ENCODE peak calls at places on chromosomes 7 and 10, in seven cellular contexts. Y is left ventricle myocardium inferior; L is AG09319; N is activated naive CD4-positive, alpha-beta T cell treated with anti-CD3 and anti-CD28 coated beads, Interleukin-2, amount 10 ng/mL, durations not matched to agents 7 days and 5 days; E is fibroblast of the conjunctiva; Z is mesenchymal stem cell; U is HCEC 1CT. K is an unnamed sample.

GRCh38 chr10:78529262-78529661 is 495.6 kb downstream of the RPS24 start:
- DNase-seq in Y (no peak), L (no peak), N (no peak), E (no peak), Z (no peak), U (no peak), K (no peak)

GRCh38 chr7:98420966-98421612 is 20.2 kb upstream of the BAIAP2L1 start:
- DNase-seq in Y (peak), L (no peak), N (peak), E (no peak), Z (peak), U (no peak), K (peak)

GRCh38 chr10:484441-484924 is 205.0 kb downstream of the DIP2C start:
- DNase-seq in Y (no peak), L (no peak), N (peak), E (no peak), Z (peak), U (peak), K (no peak)

GRCh38 chr10:114103286-114103685 is 59.6 kb downstream of the ADRB1 start:
- DNase-seq in Y (no peak), L (peak), N (no peak), E (peak), Z (peak), U (peak), K (no peak)

GRCh38 chr10:114100848-114101741 is 57.4 kb downstream of the ADRB1 start:
- DNase-seq in Y (peak), L (no peak), N (no peak), E (no peak), Z (peak), U (no peak), K (no peak)

GRCh38 chr10:72079356-72079755 is 9.0 kb downstream of the SPOCK2 start:
- DNase-seq in Y (no peak), L (no peak), N (peak), E (no peak), Z (no peak), U (no peak), K (peak)

GRCh38 chr10:3987142-3987974 is 202.3 kb upstream of the KLF6 start:
- DNase-seq in Y (no peak), L (no peak), N (no peak), E (no peak), Z (peak), U (peak), K (no peak)

GRCh38 chr10:89684604-89685003 is 16.8 kb upstream of the KIF20B start:
- DNase-seq in Y (no peak), L (no peak), N (no peak), E (no peak), Z (peak), U (peak), K (no peak)

GRCh38 chr10:31490858-31491504 is 172.0 kb downstream of the ZEB1 start:
- DNase-seq in Y (no peak), L (peak), N (peak), E (peak), Z (peak), U (peak), K (no peak)

GRCh38 chr7:20260219-20260618 is 43.0 kb upstream of the MACC1 start:
- DNase-seq in Y (no peak), L (no peak), N (no peak), E (no peak), Z (no peak), U (no peak), K (no peak)

GRCh38 chr7:2938514-2939192 is 94.5 kb upstream of the GNA12 start:
- DNase-seq in Y (no peak), L (no peak), N (peak), E (no peak), Z (no peak), U (no peak), K (no peak)

GRCh38 chr7:1484569-1484968 is 19.6 kb downstream of the INTS1 start:
- DNase-seq in Y (no peak), L (no peak), N (no peak), E (no peak), Z (no peak), U (no peak), K (no peak)

GRCh38 chr7:44280636-44280992 is 44.8 kb downstream of the CAMK2B start:
- DNase-seq in Y (peak), L (no peak), N (peak), E (no peak), Z (no peak), U (no peak), K (no peak)

GRCh38 chr10:27893320-27894014 is 105.4 kb downstream of the ODAD2 start:
- DNase-seq in Y (no peak), L (peak), N (no peak), E (peak), Z (peak), U (peak), K (no peak)

GRCh38 chr10:74190494-74190893 is 39.5 kb downstream of the ADK start:
- DNase-seq in Y (no peak), L (no peak), N (no peak), E (no peak), Z (peak), U (no peak), K (no peak)

GRCh38 chr7:117127585-117128168 is 174.4 kb downstream of the ST7 start:
- DNase-seq in Y (peak), L (peak), N (peak), E (peak), Z (peak), U (peak), K (no peak)

GRCh38 chr10:4651404-4652037 is 174.5 kb upstream of the AKR1E2 start:
- DNase-seq in Y (no peak), L (no peak), N (no peak), E (no peak), Z (no peak), U (no peak), K (no peak)

GRCh38 chr7:40673285-40673684 is 538.5 kb downstream of the SUGCT start:
- DNase-seq in Y (no peak), L (peak), N (no peak), E (peak), Z (peak), U (peak), K (no peak)

GRCh38 chr10:91298224-91298862 is 77.9 kb downstream of the PCGF5 start:
- DNase-seq in Y (peak), L (no peak), N (peak), E (peak), Z (peak), U (peak), K (peak)

GRCh38 chr7:37259381-37259821 is 189.3 kb downstream of the ELMO1 start:
- DNase-seq in Y (no peak), L (no peak), N (no peak), E (no peak), Z (no peak), U (no peak), K (no peak)

GRCh38 chr7:146232604-146233003 is 116.0 kb downstream of the CNTNAP2 start:
- DNase-seq in Y (no peak), L (no peak), N (no peak), E (no peak), Z (no peak), U (no peak), K (no peak)

GRCh38 chr10:49279015-49279880 is 19.7 kb upstream of the C10orf71 start:
- DNase-seq in Y (no peak), L (no peak), N (no peak), E (no peak), Z (no peak), U (no peak), K (no peak)

GRCh38 chr10:80464557-80465466 is 10.7 kb downstream of the TSPAN14 start:
- DNase-seq in Y (no peak), L (no peak), N (peak), E (no peak), Z (no peak), U (no peak), K (no peak)

GRCh38 chr7:162583-163297 is 29.6 kb upstream of the FAM20C start:
- DNase-seq in Y (no peak), L (no peak), N (no peak), E (no peak), Z (no peak), U (no peak), K (no peak)

GRCh38 chr10:71651953-71652352 is 67.6 kb downstream of the C10orf105 start:
- DNase-seq in Y (no peak), L (no peak), N (no peak), E (no peak), Z (no peak), U (no peak), K (no peak)

GRCh38 chr7:95472521-95473160 is 13.1 kb upstream of the ASB4 start:
- DNase-seq in Y (no peak), L (peak), N (no peak), E (peak), Z (no peak), U (peak), K (no peak)

GRCh38 chr7:135368416-135369186 is 135.0 kb downstream of the STRA8 start:
- DNase-seq in Y (no peak), L (no peak), N (no peak), E (no peak), Z (no peak), U (no peak), K (no peak)

GRCh38 chr7:148575640-148576411 is 14.7 kb upstream of the C7orf33 start:
- DNase-seq in Y (peak), L (peak), N (peak), E (peak), Z (peak), U (peak), K (peak)

GRCh38 chr10:44295619-44296222 is 89.2 kb downstream of the CXCL12 start:
- DNase-seq in Y (no peak), L (no peak), N (no peak), E (no peak), Z (no peak), U (no peak), K (no peak)

GRCh38 chr10:51667992-51668689 is 31.3 kb downstream of the CSTF2T start:
- DNase-seq in Y (no peak), L (peak), N (no peak), E (no peak), Z (peak), U (peak), K (no peak)

GRCh38 chr10:116774728-116775151 is 32.4 kb upstream of the HSPA12A start:
- DNase-seq in Y (no peak), L (no peak), N (no peak), E (no peak), Z (no peak), U (no peak), K (no peak)

GRCh38 chr10:26391701-26392695 is 46.1 kb upstream of the APBB1IP start:
- DNase-seq in Y (peak), L (no peak), N (no peak), E (no peak), Z (no peak), U (no peak), K (no peak)

GRCh38 chr10:54758791-54759190 is 42.2 kb downstream of the PCDH15 start:
- DNase-seq in Y (no peak), L (no peak), N (no peak), E (no peak), Z (peak), U (no peak), K (no peak)

GRCh38 chr10:58352956-58353610 is 18.3 kb downstream of the UBE2D1 start:
- DNase-seq in Y (no peak), L (no peak), N (no peak), E (no peak), Z (peak), U (no peak), K (no peak)

GRCh38 chr7:125611582-125611981 is 682.0 kb upstream of the POT1 start:
- DNase-seq in Y (no peak), L (no peak), N (no peak), E (no peak), Z (no peak), U (no peak), K (no peak)

GRCh38 chr7:66522518-66522917 is 106.2 kb upstream of the KCTD7 start:
- DNase-seq in Y (no peak), L (no peak), N (peak), E (no peak), Z (no peak), U (no peak), K (no peak)

GRCh38 chr10:113929522-113929921 is 75.1 kb downstream of the NHLRC2 start:
- DNase-seq in Y (no peak), L (no peak), N (no peak), E (no peak), Z (no peak), U (no peak), K (no peak)

GRCh38 chr7:127752829-127753228 is 100.8 kb downstream of the SND1 start:
- DNase-seq in Y (no peak), L (no peak), N (no peak), E (no peak), Z (no peak), U (no peak), K (no peak)

GRCh38 chr7:46257766-46258448 is 336.8 kb upstream of the IGFBP3 start:
- DNase-seq in Y (no peak), L (peak), N (no peak), E (peak), Z (peak), U (peak), K (no peak)

GRCh38 chr10:44581996-44582395 is 197.1 kb upstream of the CXCL12 start:
- DNase-seq in Y (no peak), L (no peak), N (no peak), E (no peak), Z (no peak), U (no peak), K (no peak)